ENCODE peak calls at places on chromosome 15, in eight cellular contexts. R is epithelial cell of esophagus, N is endodermal cell, A is Panc1, Z is tibial nerve, F is mammary epithelial cell, L is stomach, H is BJ. T is an unnamed sample.

GRCh38 chr15:45458746-45459403 is 63.7 kb downstream of the SLC30A4 start:
- DNase-seq in H (no peak), R (peak; percentile 57), N (peak; percentile 89), Z (peak; percentile 91), A (peak; percentile 59), L (peak; percentile 84), F (peak; percentile 44), T (peak; percentile 59)

GRCh38 chr15:96974761-96975160 is 644.3 kb downstream of the NR2F2 start:
- DNase-seq in A (no peak), H (no peak), R (peak; percentile 24), Z (no peak), L (no peak), N (no peak), F (no peak), T (peak; percentile 10)

GRCh38 chr15:70701891-70702568 is 61.3 kb downstream of the UACA start:
- DNase-seq in L (no peak), Z (no peak), R (peak; percentile 58), H (no peak), F (peak; percentile 44), A (peak; percentile 75), N (no peak), T (peak; percentile 60)

GRCh38 chr15:50234764-50235163 is 30.8 kb downstream of the HDC start:
- DNase-seq in L (no peak), Z (no peak), F (no peak), N (no peak), H (no peak), A (no peak), R (peak; percentile 49), T (no peak)

GRCh38 chr15:64161688-64162477 is 939 bp downstream of the PPIB start:
- DNase-seq in L (no peak), H (no peak), F (no peak), A (no peak), Z (no peak), N (no peak), R (no peak), T (no peak)

GRCh38 chr15:56098230-56098899 is 105.0 kb upstream of the NEDD4 start:
- DNase-seq in L (no peak), N (no peak), H (no peak), Z (no peak), F (no peak), R (no peak), A (no peak), T (peak; percentile 1)

GRCh38 chr15:45425135-45425534 is 46.8 kb upstream of the GATM start:
- DNase-seq in F (peak; percentile 32), L (no peak), Z (no peak), A (no peak), H (no peak), R (peak; percentile 65), N (no peak), T (peak; percentile 47)

GRCh38 chr15:43492673-43493601 is at the start of gene TP53BP1:
- DNase-seq in H (peak; percentile 70), A (peak; percentile 83), Z (peak; percentile 98), N (peak; percentile 99), F (peak; percentile 89), L (peak; percentile 98), R (peak; percentile 94), T (peak; percentile 96)

GRCh38 chr15:34365836-34366235 is 1.2 kb downstream of the LPCAT4 start:
- DNase-seq in R (no peak), N (no peak), Z (no peak), L (no peak), F (no peak), H (no peak), A (no peak), T (no peak)

GRCh38 chr15:77071338-77072223 is 672 bp upstream of the TSPAN3 start:
- DNase-seq in N (peak; percentile 51), R (no peak), F (no peak), L (no peak), H (no peak), Z (no peak), A (no peak), T (no peak)

DNA sequence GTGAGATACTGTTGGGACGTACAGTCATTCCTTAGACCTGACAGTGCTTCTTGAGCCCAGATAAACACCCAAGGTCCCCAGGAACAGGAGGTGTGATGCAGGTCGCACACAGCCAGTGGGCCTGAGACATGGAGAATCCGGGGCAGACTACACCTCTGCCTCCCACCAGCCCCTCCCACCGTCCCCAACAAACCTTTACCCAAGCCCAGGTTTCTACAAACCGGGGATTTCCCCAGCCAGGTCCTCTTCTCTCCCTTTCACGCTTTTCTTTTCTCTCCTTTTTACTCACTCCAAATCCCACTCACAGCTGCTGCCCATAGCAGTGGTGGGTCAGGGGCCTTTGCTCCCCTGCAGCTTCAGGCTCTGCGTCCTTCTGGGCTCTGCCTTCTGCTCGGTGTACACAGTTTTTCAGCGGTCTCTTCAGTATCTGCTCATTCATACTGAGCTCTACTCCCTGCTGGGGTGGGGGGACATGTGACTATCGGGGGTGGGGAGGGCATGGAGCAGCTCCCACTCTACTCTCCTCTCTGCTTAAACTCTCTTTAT is 4.8 kb upstream of the PCSK6 start:
- DNase-seq in L (no peak), Z (no peak), A (no peak), R (no peak), N (no peak), H (no peak), F (no peak), T (no peak)
- H3K4me3 ChIP-seq in L (no peak overlapping the region), Z (no peak overlapping the region), A (no peak overlapping the region), R (no peak overlapping the region), N (no peak overlapping the region), H (no peak overlapping the region), F (no peak overlapping the region), T (no peak overlapping the region)

GRCh38 chr15:27250223-27250622 is 279.2 kb downstream of the GABRG3 start:
- DNase-seq in F (no peak), Z (no peak), L (no peak), H (no peak), R (no peak), N (no peak), A (no peak), T (no peak)
- TF ChIP-seq CTCF in F (no peak), Z (no peak), L (no peak), H (no peak), R (no peak), N (peak; percentile 28), A (no peak), T (no peak)

GRCh38 chr15:39304931-39305728 is 275.7 kb upstream of the THBS1 start:
- DNase-seq in F (peak; percentile 33), L (no peak), R (no peak), Z (no peak), H (no peak), A (no peak), N (no peak), T (no peak)
- H3K4me3 ChIP-seq in F (no peak overlapping the region), L (no peak overlapping the region), R (no peak overlapping the region), Z (no peak overlapping the region), H (no peak overlapping the region), A (no peak overlapping the region), N (no peak overlapping the region), T (no peak overlapping the region)

GRCh38 chr15:78808550-78808949 is 2.7 kb downstream of the ADAMTS7 start:
- DNase-seq in R (peak; percentile 54), N (peak; percentile 81), Z (no peak), L (no peak), A (peak; percentile 20), H (no peak), F (peak; percentile 35), T (peak; percentile 73)
- TF ChIP-seq CTCF in R (peak; percentile 43), N (peak; percentile 75), Z (peak; percentile 27), L (peak; percentile 8), A (peak; percentile 91), H (peak; percentile 53), F (peak; percentile 75), T (peak; percentile 69)

GRCh38 chr15:31217067-31217466 is 109.6 kb upstream of the KLF13 start:
- DNase-seq in Z (no peak), F (no peak), H (no peak), L (peak; percentile 8), R (no peak), N (no peak), A (no peak), T (no peak)
- H3K4me3 ChIP-seq in Z (no peak overlapping the region), F (no peak overlapping the region), H (no peak overlapping the region), L (no peak overlapping the region), R (no peak overlapping the region), N (no peak overlapping the region), A (peak overlapping the region; percentile 55), T (no peak overlapping the region)

GRCh38 chr15:48619446-48619845 is 26.1 kb downstream of the FBN1 start:
- DNase-seq in R (no peak), F (no peak), H (no peak), L (no peak), Z (no peak), A (no peak), N (no peak), T (no peak)
- TF ChIP-seq CTCF in R (no peak), F (no peak), H (no peak), L (no peak), Z (no peak), A (no peak), N (no peak), T (no peak)

DNA sequence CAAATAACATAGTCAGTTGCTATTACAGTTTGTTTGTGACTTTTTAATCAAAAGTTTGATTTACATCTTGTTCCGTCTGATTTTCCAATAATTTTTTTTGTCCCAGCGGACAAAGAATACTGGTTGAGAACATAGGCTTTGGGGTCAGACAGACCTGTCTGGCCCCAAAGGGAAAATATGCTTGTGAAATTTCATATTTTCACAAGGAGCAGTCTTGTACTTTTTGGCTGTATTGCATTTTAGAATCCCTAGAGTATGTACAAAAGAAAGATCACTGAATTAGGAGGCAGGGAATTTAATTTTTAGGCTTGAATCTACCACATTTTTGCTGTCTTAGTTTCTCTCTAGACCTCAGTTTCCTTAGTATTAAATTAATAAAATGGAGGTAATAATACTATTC is 269.0 kb downstream of the ADAMTSL3 start:
- DNase-seq in F (no peak), N (no peak), L (no peak), A (no peak), H (no peak), R (no peak), Z (no peak), T (no peak)
- H3K4me3 ChIP-seq in F (no peak overlapping the region), N (no peak overlapping the region), L (no peak overlapping the region), A (no peak overlapping the region), H (no peak overlapping the region), R (no peak overlapping the region), Z (no peak overlapping the region), T (no peak overlapping the region)

DNA sequence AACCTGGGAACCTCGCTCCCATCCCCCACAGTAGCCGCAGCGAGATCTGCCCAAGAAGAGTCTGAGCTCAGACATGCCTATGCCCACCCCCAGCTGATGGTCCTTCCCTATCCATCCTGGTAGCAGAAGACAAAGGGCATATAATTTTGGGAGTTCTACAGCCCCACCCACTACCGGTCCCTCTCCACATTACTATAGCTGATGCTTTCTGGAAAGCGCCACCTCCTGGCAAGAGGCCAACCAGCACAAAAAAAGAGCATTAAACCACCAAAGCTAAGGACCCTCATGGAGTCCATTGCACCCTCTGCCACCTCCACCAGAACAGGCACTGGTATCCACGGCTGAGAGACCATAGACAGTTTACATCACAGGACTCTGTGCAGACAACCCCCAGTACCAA is 168.4 kb downstream of the MEGF11 start:
- DNase-seq in A (no peak), H (no peak), F (no peak), N (peak; percentile 85), Z (no peak), L (no peak), R (no peak), T (no peak)
- TF ChIP-seq CTCF in A (no peak), H (no peak), F (no peak), N (peak; percentile 71), Z (no peak), L (no peak), R (no peak), T (no peak)

T was measured in cardiac fibroblast.